ENCODE peak calls at places on chromosomes 16 and 17, in eight cellular contexts. O is CD4-positive, alpha-beta T cell; F is esophagus squamous epithelium; J is ascending aorta; B is fibroblast of mammary gland; W is fibroblast of villous mesenchyme; S is tibial nerve; Y is heart left ventricle. L is an unnamed sample.

GRCh38 chr16:31880322-31880979 is 6.8 kb downstream of the ZNF267 start:
- DNase-seq in O (no peak), F (no peak), J (no peak), B (peak), W (peak), S (no peak), Y (no peak), L (no peak)

GRCh38 chr16:67666032-67666537 is 465 bp downstream of the ENKD1 start:
- DNase-seq in O (no peak), F (no peak), J (no peak), B (peak), W (peak), S (no peak), Y (peak), L (peak)

GRCh38 chr17:76383645-76384221 is 676 bp upstream of the SPHK1 start:
- DNase-seq in O (peak), F (no peak), J (peak), B (peak), W (peak), S (peak), Y (peak), L (peak)

GRCh38 chr16:57265850-57266530 is 18.5 kb downstream of the PLLP start:
- DNase-seq in O (no peak), F (no peak), J (no peak), B (peak), W (peak), S (peak), Y (peak), L (no peak)

GRCh38 chr16:1288813-1289479 is 20.5 kb upstream of the UBE2I start:
- DNase-seq in O (no peak), F (no peak), J (no peak), B (no peak), W (no peak), S (no peak), Y (no peak), L (no peak)

GRCh38 chr16:54080524-54081008 is 206.0 kb downstream of the IRX3 start:
- DNase-seq in O (no peak), F (no peak), J (no peak), B (peak), W (peak), S (no peak), Y (no peak), L (no peak)

GRCh38 chr17:66930933-66931332 is 33.6 kb upstream of the CACNG4 start:
- DNase-seq in O (no peak), F (no peak), J (no peak), B (no peak), W (no peak), S (no peak), Y (no peak), L (no peak)

GRCh38 chr17:27366438-27366837 is 72.5 kb downstream of the WSB1 start:
- DNase-seq in O (no peak), F (no peak), J (peak), B (no peak), W (no peak), S (no peak), Y (no peak), L (no peak)

GRCh38 chr17:35809855-35810461 is 674 bp downstream of the TAF15 start:
- DNase-seq in O (no peak), F (no peak), J (no peak), B (peak), W (no peak), S (no peak), Y (no peak), L (no peak)

GRCh38 chr17:14886200-14886739 is 378.9 kb downstream of the PMP22 start:
- DNase-seq in O (no peak), F (no peak), J (no peak), B (peak), W (no peak), S (no peak), Y (no peak), L (no peak)

GRCh38 chr17:13374203-13375143 is 227.3 kb downstream of the HS3ST3A1 start:
- DNase-seq in O (no peak), F (no peak), J (no peak), B (no peak), W (peak), S (no peak), Y (no peak), L (no peak)

GRCh38 chr16:10123141-10123540 is 59.1 kb downstream of the GRIN2A start:
- DNase-seq in O (no peak), F (no peak), J (peak), B (peak), W (peak), S (no peak), Y (no peak), L (no peak)

GRCh38 chr17:64172510-64172909 is 42.6 kb upstream of the ERN1 start:
- DNase-seq in O (no peak), F (no peak), J (no peak), B (no peak), W (no peak), S (no peak), Y (no peak), L (no peak)

GRCh38 chr17:71338396-71338795 is 782.4 kb upstream of the SOX9 start:
- DNase-seq in O (no peak), F (no peak), J (no peak), B (peak), W (peak), S (no peak), Y (no peak), L (no peak)

GRCh38 chr16:83365166-83365565 is 442.6 kb upstream of the HSBP1 start:
- DNase-seq in O (no peak), F (no peak), J (no peak), B (peak), W (no peak), S (no peak), Y (no peak), L (no peak)

GRCh38 chr17:7475764-7476422 is 3.5 kb downstream of the ZBTB4 start:
- DNase-seq in O (no peak), F (no peak), J (peak), B (peak), W (peak), S (no peak), Y (peak), L (no peak)

GRCh38 chr16:28317040-28317880 is 24.9 kb downstream of the SBK1 start:
- DNase-seq in O (peak), F (no peak), J (no peak), B (peak), W (peak), S (no peak), Y (peak), L (peak)

GRCh38 chr16:55495616-55496289 is 13.1 kb upstream of the LPCAT2 start:
- DNase-seq in O (no peak), F (no peak), J (peak), B (peak), W (peak), S (no peak), Y (no peak), L (no peak)

GRCh38 chr16:48277158-48277557 is 29.8 kb upstream of the ABCC11 start:
- DNase-seq in O (no peak), F (no peak), J (no peak), B (no peak), W (no peak), S (no peak), Y (no peak), L (no peak)

GRCh38 chr17:29136998-29137730 is 43.0 kb downstream of the MYO18A start:
- DNase-seq in O (no peak), F (no peak), J (no peak), B (peak), W (no peak), S (no peak), Y (no peak), L (no peak)

GRCh38 chr17:9158545-9159452 is 137.5 kb downstream of the NTN1 start:
- DNase-seq in O (no peak), F (no peak), J (no peak), B (peak), W (peak), S (no peak), Y (no peak), L (no peak)

GRCh38 chr16:83992624-83993023 is 24.6 kb downstream of the NECAB2 start:
- DNase-seq in O (no peak), F (no peak), J (no peak), B (peak), W (peak), S (no peak), Y (no peak), L (no peak)

GRCh38 chr16:72501739-72502653 is 330.0 kb upstream of the PMFBP1 start:
- DNase-seq in O (peak), F (no peak), J (peak), B (peak), W (peak), S (peak), Y (no peak), L (peak)

GRCh38 chr16:57910726-57911125 is 60.2 kb downstream of the CNGB1 start:
- DNase-seq in O (no peak), F (no peak), J (no peak), B (no peak), W (no peak), S (no peak), Y (no peak), L (no peak)

GRCh38 chr17:35788504-35788998 is 6.9 kb downstream of the MMP28 start:
- DNase-seq in O (no peak), F (no peak), J (peak), B (peak), W (peak), S (no peak), Y (no peak), L (no peak)

GRCh38 chr17:32931686-32932085 is 3.7 kb downstream of the TMEM98 start:
- DNase-seq in O (no peak), F (no peak), J (no peak), B (peak), W (no peak), S (no peak), Y (no peak), L (no peak)

GRCh38 chr16:11670171-11671131 is 2.2 kb downstream of the SNN start:
- DNase-seq in O (no peak), F (no peak), J (no peak), B (no peak), W (no peak), S (no peak), Y (no peak), L (no peak)

GRCh38 chr17:62614142-62614541 is 13.3 kb upstream of the MRC2 start:
- DNase-seq in O (no peak), F (no peak), J (no peak), B (peak), W (peak), S (no peak), Y (no peak), L (no peak)

GRCh38 chr16:84838383-84838948 is 18.7 kb downstream of the CRISPLD2 start:
- DNase-seq in O (no peak), F (no peak), J (no peak), B (peak), W (peak), S (no peak), Y (peak), L (no peak)

GRCh38 chr16:28935924-28936783 is 4.4 kb downstream of the CD19 start:
- DNase-seq in O (peak), F (peak), J (peak), B (peak), W (peak), S (peak), Y (peak), L (peak)

GRCh38 chr17:80005360-80006338 is 30.0 kb downstream of the TBC1D16 start:
- DNase-seq in O (peak), F (no peak), J (peak), B (peak), W (no peak), S (no peak), Y (peak), L (peak)

GRCh38 chr17:31680126-31680525 is 178.9 kb downstream of the COPRS start:
- DNase-seq in O (no peak), F (no peak), J (peak), B (no peak), W (no peak), S (no peak), Y (no peak), L (no peak)

GRCh38 chr16:82603784-82604411 is 22.9 kb upstream of the CDH13 start:
- DNase-seq in O (no peak), F (no peak), J (peak), B (peak), W (peak), S (no peak), Y (peak), L (peak)

GRCh38 chr17:6639651-6640535 is 618 bp downstream of the KIAA0753 start:
- DNase-seq in O (no peak), F (no peak), J (no peak), B (peak), W (peak), S (no peak), Y (peak), L (peak)

GRCh38 chr17:48611681-48612455 is 1.1 kb upstream of the HOXB7 start:
- DNase-seq in O (no peak), F (no peak), J (no peak), B (no peak), W (no peak), S (no peak), Y (no peak), L (no peak)

GRCh38 chr17:40309938-40310510 is 1.0 kb downstream of the RARA start:
- DNase-seq in O (no peak), F (no peak), J (peak), B (no peak), W (no peak), S (peak), Y (no peak), L (no peak)

GRCh38 chr16:64419832-64420231 is 702.0 kb downstream of the CDH11 start:
- DNase-seq in O (no peak), F (no peak), J (no peak), B (no peak), W (no peak), S (no peak), Y (no peak), L (no peak)

GRCh38 chr17:34167359-34167758 is 87.7 kb upstream of the CCL2 start:
- DNase-seq in O (no peak), F (no peak), J (no peak), B (no peak), W (no peak), S (no peak), Y (no peak), L (no peak)

GRCh38 chr17:56866496-56866895 is 32.5 kb downstream of the DGKE start:
- DNase-seq in O (no peak), F (no peak), J (no peak), B (peak), W (no peak), S (no peak), Y (no peak), L (no peak)
- TF ChIP-seq CTCF in O (peak), F (no peak), J (no peak), B (peak), W (no peak), S (no peak), Y (no peak), L (no peak)

GRCh38 chr17:72657467-72658317 is 434.8 kb downstream of the SLC39A11 start:
- DNase-seq in O (no peak), F (no peak), J (no peak), B (peak), W (no peak), S (no peak), Y (no peak), L (no peak)
- TF ChIP-seq CTCF in O (no peak), F (no peak), J (no peak), B (peak), W (no peak), S (no peak), Y (no peak), L (no peak)

GRCh38 chr16:75494696-75495601 is at the start of gene CHST6:
- DNase-seq in O (no peak), F (no peak), J (no peak), B (peak), W (no peak), S (no peak), Y (peak), L (peak)

GRCh38 chr16:75496546-75496945 is 1.3 kb upstream of the CHST6 start:
- DNase-seq in O (no peak), F (no peak), J (no peak), B (no peak), W (no peak), S (no peak), Y (no peak), L (no peak)

GRCh38 chr16:75494184-75494583 is 1.1 kb downstream of the CHST6 start:
- DNase-seq in O (no peak), F (no peak), J (no peak), B (no peak), W (no peak), S (no peak), Y (no peak), L (no peak)

GRCh38 chr16:75488322-75488721 is 6.9 kb downstream of the CHST6 start:
- DNase-seq in O (no peak), F (no peak), J (no peak), B (no peak), W (no peak), S (no peak), Y (no peak), L (no peak)

GRCh38 chr16:75491876-75492275 is 3.4 kb downstream of the CHST6 start:
- DNase-seq in O (no peak), F (no peak), J (no peak), B (no peak), W (no peak), S (no peak), Y (no peak), L (no peak)
- TF ChIP-seq CTCF in O (no peak), F (no peak), J (no peak), B (no peak), W (peak), S (no peak), Y (no peak), L (no peak)

DNA sequence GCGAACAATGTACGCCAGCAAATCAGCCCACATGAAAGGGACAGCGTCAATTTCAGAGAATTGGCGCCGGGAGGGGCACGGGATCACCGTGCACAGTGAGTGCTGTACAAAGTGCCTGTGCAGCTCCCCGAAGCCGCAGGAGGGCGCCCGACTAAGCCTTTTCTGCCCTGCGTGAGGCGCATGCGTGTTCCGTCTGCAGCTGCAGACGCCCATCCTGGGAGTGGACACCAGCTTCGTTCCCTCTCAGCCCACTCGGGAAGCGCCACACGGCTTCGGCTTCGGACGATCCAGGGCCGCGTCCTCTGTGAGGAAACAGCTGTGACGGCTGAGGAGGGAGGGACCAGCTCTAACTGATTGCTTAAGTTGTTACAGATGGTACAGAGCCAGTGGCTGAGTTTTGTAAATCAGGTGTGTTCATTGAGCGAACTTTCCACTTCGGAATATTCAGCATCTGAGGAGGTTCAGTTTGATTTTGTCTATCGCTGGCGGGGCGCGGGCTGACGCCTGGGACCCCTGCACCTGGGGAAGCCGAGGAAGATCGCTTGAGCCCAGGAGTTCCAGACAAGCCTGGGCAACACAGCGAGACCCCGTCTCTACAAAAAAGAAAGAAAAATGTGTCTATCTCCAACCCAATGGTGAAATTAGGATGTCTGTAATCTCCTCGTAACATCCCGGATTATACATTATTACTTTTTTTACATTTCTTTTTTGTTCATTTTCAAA is 15.4 kb upstream of the ZNF287 start:
- DNase-seq in O (peak), F (peak), J (peak), B (peak), W (peak), S (peak), Y (peak), L (peak)
- TF ChIP-seq CTCF in O (peak), F (peak), J (peak), B (peak), W (peak), S (peak), Y (peak), L (peak)

GRCh38 chr17:42347198-42347597 is 41.0 kb downstream of the STAT3 start:
- DNase-seq in O (no peak), F (no peak), J (peak), B (peak), W (peak), S (no peak), Y (peak), L (no peak)

GRCh38 chr17:42348104-42348503 is 40.1 kb downstream of the STAT3 start:
- DNase-seq in O (no peak), F (no peak), J (no peak), B (no peak), W (no peak), S (no peak), Y (no peak), L (no peak)

GRCh38 chr17:42346473-42346872 is 41.8 kb downstream of the STAT3 start:
- DNase-seq in O (no peak), F (no peak), J (no peak), B (no peak), W (no peak), S (no peak), Y (no peak), L (no peak)

GRCh38 chr17:42345396-42346078 is 42.7 kb downstream of the STAT3 start:
- DNase-seq in O (no peak), F (no peak), J (no peak), B (no peak), W (no peak), S (no peak), Y (peak), L (no peak)

GRCh38 chr17:42347606-42348005 is 40.6 kb downstream of the STAT3 start:
- DNase-seq in O (no peak), F (no peak), J (no peak), B (no peak), W (no peak), S (no peak), Y (no peak), L (no peak)
- TF ChIP-seq CTCF in O (no peak), F (no peak), J (no peak), B (no peak), W (no peak), S (no peak), Y (no peak), L (no peak)

DNA sequence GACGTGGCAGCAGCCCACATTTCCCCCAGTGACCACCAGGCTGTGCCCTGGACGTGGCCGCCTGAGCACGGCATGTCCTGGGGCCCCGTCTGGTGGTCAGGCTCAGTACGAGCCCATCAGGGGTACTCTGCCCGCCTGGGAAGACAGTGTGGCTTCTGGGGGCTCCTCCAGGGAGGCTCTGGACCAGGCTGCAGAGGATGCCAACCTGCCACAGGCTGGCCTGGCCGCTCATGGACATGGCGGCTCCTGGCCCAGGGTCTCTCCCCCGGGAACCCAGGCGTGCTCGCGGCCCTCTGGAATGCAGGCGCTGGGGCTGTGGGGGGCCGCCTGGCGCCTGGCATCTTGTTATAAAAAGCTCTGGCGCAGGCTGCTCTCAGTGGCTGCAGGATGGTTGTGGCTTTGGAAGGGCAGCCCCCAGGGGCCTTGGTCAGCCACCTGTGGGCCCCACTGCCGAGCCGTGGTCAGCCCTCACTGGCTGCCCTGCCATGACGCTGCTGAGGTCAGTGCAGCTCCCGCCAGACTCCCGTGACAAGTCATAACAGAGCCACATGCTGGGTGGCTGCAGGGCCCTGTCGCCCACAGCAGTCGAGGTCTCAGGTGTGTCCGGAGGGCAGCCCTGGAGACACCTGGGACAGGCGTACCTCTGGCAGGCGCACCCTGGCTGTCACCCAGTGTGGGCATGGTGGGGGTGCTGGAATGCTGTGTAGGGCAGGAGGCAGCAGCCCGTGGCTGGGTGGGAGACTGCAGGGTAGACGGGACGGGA is 15.0 kb downstream of the CENPX start:
- DNase-seq in O (no peak), F (no peak), J (no peak), B (no peak), W (no peak), S (no peak), Y (no peak), L (no peak)
- TF ChIP-seq CTCF in O (no peak), F (no peak), J (no peak), B (no peak), W (no peak), S (no peak), Y (no peak), L (no peak)